ENCODE peak calls at places on chromosomes 2 and 18, in eight cellular contexts. One of them, this sample, is unnamed.

GRCh38 chr18:47254341-47254939 is 3.0 kb upstream of the SKOR2 start:
- DNase-seq in astrocyte: peak; percentile 14
- DNase-seq in adipocyte: peak; percentile 37
- DNase-seq in HL-60: peak; percentile 16
- DNase-seq in upper lobe of right lung: peak; percentile 80
- DNase-seq in Peyer's patch: no peak
- DNase-seq in body of pancreas: peak; percentile 52
- DNase-seq in heart right ventricle: peak; percentile 25
- DNase-seq in this sample: peak; percentile 12

GRCh38 chr2:8412586-8412985 is 269.3 kb upstream of the ID2 start:
- DNase-seq in astrocyte: no peak
- DNase-seq in adipocyte: peak; percentile 76
- DNase-seq in HL-60: no peak
- DNase-seq in upper lobe of right lung: no peak
- DNase-seq in Peyer's patch: no peak
- DNase-seq in body of pancreas: peak; percentile 41
- DNase-seq in heart right ventricle: no peak
- DNase-seq in this sample: no peak

GRCh38 chr2:86700705-86701104 is 19.4 kb upstream of the RMND5A start:
- DNase-seq in astrocyte: no peak
- DNase-seq in adipocyte: peak; percentile 52
- DNase-seq in HL-60: no peak
- DNase-seq in upper lobe of right lung: no peak
- DNase-seq in Peyer's patch: no peak
- DNase-seq in body of pancreas: no peak
- DNase-seq in heart right ventricle: no peak
- DNase-seq in this sample: no peak

GRCh38 chr2:71807969-71808451 is 339.7 kb downstream of the CYP26B1 start:
- DNase-seq in astrocyte: no peak
- DNase-seq in adipocyte: no peak
- DNase-seq in HL-60: no peak
- DNase-seq in upper lobe of right lung: no peak
- DNase-seq in Peyer's patch: peak; percentile 49
- DNase-seq in body of pancreas: no peak
- DNase-seq in heart right ventricle: peak; percentile 59
- DNase-seq in this sample: no peak

GRCh38 chr2:203394519-203395227 is 66.5 kb downstream of the ABI2 start:
- DNase-seq in astrocyte: no peak
- DNase-seq in adipocyte: no peak
- DNase-seq in HL-60: no peak
- DNase-seq in upper lobe of right lung: no peak
- DNase-seq in Peyer's patch: no peak
- DNase-seq in body of pancreas: no peak
- DNase-seq in heart right ventricle: no peak
- DNase-seq in this sample: no peak

GRCh38 chr2:70903641-70904340 is 31.9 kb upstream of the ATP6V1B1 start:
- DNase-seq in astrocyte: no peak
- DNase-seq in adipocyte: no peak
- DNase-seq in HL-60: no peak
- DNase-seq in upper lobe of right lung: no peak
- DNase-seq in Peyer's patch: no peak
- DNase-seq in body of pancreas: no peak
- DNase-seq in heart right ventricle: no peak
- DNase-seq in this sample: no peak

GRCh38 chr2:227238242-227239237 is 74.1 kb downstream of the COL4A3 start:
- DNase-seq in astrocyte: peak; percentile 24
- DNase-seq in adipocyte: peak; percentile 87
- DNase-seq in HL-60: peak; percentile 48
- DNase-seq in upper lobe of right lung: peak; percentile 70
- DNase-seq in Peyer's patch: peak; percentile 82
- DNase-seq in body of pancreas: peak; percentile 82
- DNase-seq in heart right ventricle: peak; percentile 76
- DNase-seq in this sample: peak; percentile 59

GRCh38 chr2:96148410-96149217 is 3.4 kb upstream of the DUSP2 start:
- DNase-seq in astrocyte: peak; percentile 92
- DNase-seq in adipocyte: peak; percentile 51
- DNase-seq in HL-60: peak; percentile 92
- DNase-seq in upper lobe of right lung: peak; percentile 84
- DNase-seq in Peyer's patch: peak; percentile 97
- DNase-seq in body of pancreas: peak; percentile 79
- DNase-seq in heart right ventricle: peak; percentile 73
- DNase-seq in this sample: peak; percentile 92

GRCh38 chr18:5309888-5310470 is 14.5 kb upstream of the ZBTB14 start:
- DNase-seq in astrocyte: no peak
- DNase-seq in adipocyte: no peak
- DNase-seq in HL-60: peak; percentile 73
- DNase-seq in upper lobe of right lung: no peak
- DNase-seq in Peyer's patch: peak; percentile 52
- DNase-seq in body of pancreas: peak; percentile 23
- DNase-seq in heart right ventricle: no peak
- DNase-seq in this sample: no peak

GRCh38 chr18:21242141-21243040 is at the start of gene GREB1L:
- DNase-seq in astrocyte: peak; percentile 53
- DNase-seq in adipocyte: peak; percentile 89
- DNase-seq in HL-60: peak; percentile 41
- DNase-seq in upper lobe of right lung: peak; percentile 72
- DNase-seq in Peyer's patch: peak; percentile 62
- DNase-seq in body of pancreas: peak; percentile 53
- DNase-seq in heart right ventricle: peak; percentile 42
- DNase-seq in this sample: peak; percentile 27

GRCh38 chr2:105617631-105618350 is 126.9 kb upstream of the NCK2 start:
- DNase-seq in astrocyte: no peak
- DNase-seq in adipocyte: no peak
- DNase-seq in HL-60: no peak
- DNase-seq in upper lobe of right lung: no peak
- DNase-seq in Peyer's patch: peak; percentile 62
- DNase-seq in body of pancreas: peak; percentile 41
- DNase-seq in heart right ventricle: no peak
- DNase-seq in this sample: peak; percentile 88

GRCh38 chr2:228657807-228658402 is 476.4 kb upstream of the SPHKAP start:
- DNase-seq in astrocyte: peak; percentile 9
- DNase-seq in adipocyte: peak; percentile 74
- DNase-seq in HL-60: no peak
- DNase-seq in upper lobe of right lung: no peak
- DNase-seq in Peyer's patch: no peak
- DNase-seq in body of pancreas: no peak
- DNase-seq in heart right ventricle: no peak
- DNase-seq in this sample: peak; percentile 48

GRCh38 chr2:220478305-220479058 is 851.1 kb downstream of the SLC4A3 start:
- DNase-seq in astrocyte: no peak
- DNase-seq in adipocyte: no peak
- DNase-seq in HL-60: no peak
- DNase-seq in upper lobe of right lung: no peak
- DNase-seq in Peyer's patch: no peak
- DNase-seq in body of pancreas: no peak
- DNase-seq in heart right ventricle: no peak
- DNase-seq in this sample: peak; percentile 25

GRCh38 chr2:48306409-48307284 is 223.3 kb upstream of the STON1 start:
- DNase-seq in astrocyte: peak; percentile 29
- DNase-seq in adipocyte: peak; percentile 95
- DNase-seq in HL-60: no peak
- DNase-seq in upper lobe of right lung: no peak
- DNase-seq in Peyer's patch: no peak
- DNase-seq in body of pancreas: no peak
- DNase-seq in heart right ventricle: no peak
- DNase-seq in this sample: peak; percentile 80

GRCh38 chr2:120344991-120345975 is 653 bp upstream of the INHBB start:
- DNase-seq in astrocyte: no peak
- DNase-seq in adipocyte: peak; percentile 61
- DNase-seq in HL-60: peak; percentile 22
- DNase-seq in upper lobe of right lung: no peak
- DNase-seq in Peyer's patch: no peak
- DNase-seq in body of pancreas: no peak
- DNase-seq in heart right ventricle: no peak
- DNase-seq in this sample: no peak
- H3K27me3 ChIP-seq in astrocyte: peaks cover 69% of the 10 kb centered on the region
- H3K27me3 ChIP-seq in adipocyte: peaks cover 32% of the 10 kb centered on the region
- H3K27me3 ChIP-seq in HL-60: peaks cover 33% of the 10 kb centered on the region
- H3K27me3 ChIP-seq in upper lobe of right lung: peaks cover 51% of the 10 kb centered on the region
- H3K27me3 ChIP-seq in Peyer's patch: peaks cover 51% of the 10 kb centered on the region
- H3K27me3 ChIP-seq in body of pancreas: no peaks in the 10 kb centered on the region
- H3K27me3 ChIP-seq in heart right ventricle: peaks cover 96% of the 10 kb centered on the region
- H3K27me3 ChIP-seq in this sample: peaks cover 27% of the 10 kb centered on the region

GRCh38 chr2:218992703-218993344 is 398 bp downstream of the CRYBA2 start:
- DNase-seq in astrocyte: no peak
- DNase-seq in adipocyte: peak; percentile 36
- DNase-seq in HL-60: no peak
- DNase-seq in upper lobe of right lung: peak; percentile 66
- DNase-seq in Peyer's patch: no peak
- DNase-seq in body of pancreas: peak; percentile 48
- DNase-seq in heart right ventricle: no peak
- DNase-seq in this sample: no peak
- H3K4me3 ChIP-seq in astrocyte: no peak overlapping the region
- H3K4me3 ChIP-seq in adipocyte: peak overlapping the region; percentile 68
- H3K4me3 ChIP-seq in HL-60: no peak overlapping the region
- H3K4me3 ChIP-seq in upper lobe of right lung: peak overlapping the region; percentile 35
- H3K4me3 ChIP-seq in Peyer's patch: peak overlapping the region; percentile 48
- H3K4me3 ChIP-seq in body of pancreas: no peak overlapping the region
- H3K4me3 ChIP-seq in heart right ventricle: peak overlapping the region; percentile 39
- H3K4me3 ChIP-seq in this sample: no peak overlapping the region

GRCh38 chr2:10877691-10878111 is 34.0 kb upstream of the KCNF1 start:
- DNase-seq in astrocyte: no peak
- DNase-seq in adipocyte: no peak
- DNase-seq in HL-60: no peak
- DNase-seq in upper lobe of right lung: no peak
- DNase-seq in Peyer's patch: no peak
- DNase-seq in body of pancreas: no peak
- DNase-seq in heart right ventricle: no peak
- DNase-seq in this sample: peak; percentile 41

GRCh38 chr2:10878268-10878915 is 33.3 kb upstream of the KCNF1 start:
- DNase-seq in astrocyte: no peak
- DNase-seq in adipocyte: no peak
- DNase-seq in HL-60: no peak
- DNase-seq in upper lobe of right lung: no peak
- DNase-seq in Peyer's patch: peak; percentile 27
- DNase-seq in body of pancreas: no peak
- DNase-seq in heart right ventricle: no peak
- DNase-seq in this sample: no peak

GRCh38 chr2:10876963-10877362 is 34.8 kb upstream of the KCNF1 start:
- DNase-seq in astrocyte: no peak
- DNase-seq in adipocyte: no peak
- DNase-seq in HL-60: no peak
- DNase-seq in upper lobe of right lung: no peak
- DNase-seq in Peyer's patch: peak; percentile 68
- DNase-seq in body of pancreas: no peak
- DNase-seq in heart right ventricle: no peak
- DNase-seq in this sample: no peak

GRCh38 chr2:10875126-10875525 is 36.6 kb upstream of the KCNF1 start:
- DNase-seq in astrocyte: no peak
- DNase-seq in adipocyte: no peak
- DNase-seq in HL-60: no peak
- DNase-seq in upper lobe of right lung: no peak
- DNase-seq in Peyer's patch: peak; percentile 23
- DNase-seq in body of pancreas: no peak
- DNase-seq in heart right ventricle: no peak
- DNase-seq in this sample: no peak

DNA sequence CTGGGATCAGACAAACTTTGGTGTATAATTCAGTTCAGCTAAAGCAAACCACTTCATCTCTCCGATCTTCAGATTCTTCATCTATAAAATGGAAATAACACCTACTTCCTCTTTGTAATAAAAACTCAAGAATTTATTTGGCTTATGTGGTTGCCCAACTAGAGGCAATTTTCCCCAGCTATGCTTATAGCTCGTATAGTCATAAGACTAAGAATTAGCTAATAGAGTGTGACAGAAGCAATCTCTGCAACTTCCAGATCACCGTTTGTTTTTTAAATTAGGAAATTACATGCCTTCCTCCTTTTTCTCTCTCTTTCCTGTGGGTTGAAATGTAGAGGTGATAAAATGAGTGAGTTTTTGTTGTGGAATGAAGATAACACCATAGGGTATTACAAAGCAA is 35.3 kb upstream of the KCNF1 start:
- DNase-seq in astrocyte: no peak
- DNase-seq in adipocyte: no peak
- DNase-seq in HL-60: no peak
- DNase-seq in upper lobe of right lung: no peak
- DNase-seq in Peyer's patch: no peak
- DNase-seq in body of pancreas: no peak
- DNase-seq in heart right ventricle: no peak
- DNase-seq in this sample: no peak
- H3K27me3 ChIP-seq in astrocyte: no peaks in the 10 kb centered on the region
- H3K27me3 ChIP-seq in adipocyte: no peaks in the 10 kb centered on the region
- H3K27me3 ChIP-seq in HL-60: peaks cover 7% of the 10 kb centered on the region
- H3K27me3 ChIP-seq in upper lobe of right lung: no peaks in the 10 kb centered on the region
- H3K27me3 ChIP-seq in Peyer's patch: no peaks in the 10 kb centered on the region
- H3K27me3 ChIP-seq in body of pancreas: no peaks in the 10 kb centered on the region
- H3K27me3 ChIP-seq in heart right ventricle: no peaks in the 10 kb centered on the region
- H3K27me3 ChIP-seq in this sample: no peaks in the 10 kb centered on the region

GRCh38 chr2:64820901-64821300 is 167.2 kb upstream of the SERTAD2 start:
- DNase-seq in astrocyte: no peak
- DNase-seq in adipocyte: no peak
- DNase-seq in HL-60: no peak
- DNase-seq in upper lobe of right lung: no peak
- DNase-seq in Peyer's patch: no peak
- DNase-seq in body of pancreas: no peak
- DNase-seq in heart right ventricle: no peak
- DNase-seq in this sample: no peak

GRCh38 chr2:64818650-64819032 is 164.9 kb upstream of the SERTAD2 start:
- DNase-seq in astrocyte: no peak
- DNase-seq in adipocyte: no peak
- DNase-seq in HL-60: no peak
- DNase-seq in upper lobe of right lung: no peak
- DNase-seq in Peyer's patch: no peak
- DNase-seq in body of pancreas: no peak
- DNase-seq in heart right ventricle: no peak
- DNase-seq in this sample: no peak

GRCh38 chr2:64817453-64817852 is 163.7 kb upstream of the SERTAD2 start:
- DNase-seq in astrocyte: no peak
- DNase-seq in adipocyte: no peak
- DNase-seq in HL-60: no peak
- DNase-seq in upper lobe of right lung: no peak
- DNase-seq in Peyer's patch: no peak
- DNase-seq in body of pancreas: no peak
- DNase-seq in heart right ventricle: no peak
- DNase-seq in this sample: no peak

GRCh38 chr2:64819774-64820688 is 166.3 kb upstream of the SERTAD2 start:
- DNase-seq in astrocyte: no peak
- DNase-seq in adipocyte: no peak
- DNase-seq in HL-60: no peak
- DNase-seq in upper lobe of right lung: no peak
- DNase-seq in Peyer's patch: peak; percentile 78
- DNase-seq in body of pancreas: no peak
- DNase-seq in heart right ventricle: no peak
- DNase-seq in this sample: no peak

GRCh38 chr2:64819371-64819770 is 165.7 kb upstream of the SERTAD2 start:
- DNase-seq in astrocyte: no peak
- DNase-seq in adipocyte: no peak
- DNase-seq in HL-60: no peak
- DNase-seq in upper lobe of right lung: no peak
- DNase-seq in Peyer's patch: no peak
- DNase-seq in body of pancreas: no peak
- DNase-seq in heart right ventricle: no peak
- DNase-seq in this sample: no peak
- H3K4me3 ChIP-seq in astrocyte: no peak overlapping the region
- H3K4me3 ChIP-seq in adipocyte: no peak overlapping the region
- H3K4me3 ChIP-seq in HL-60: no peak overlapping the region
- H3K4me3 ChIP-seq in upper lobe of right lung: no peak overlapping the region
- H3K4me3 ChIP-seq in Peyer's patch: no peak overlapping the region
- H3K4me3 ChIP-seq in body of pancreas: no peak overlapping the region
- H3K4me3 ChIP-seq in heart right ventricle: no peak overlapping the region
- H3K4me3 ChIP-seq in this sample: no peak overlapping the region

GRCh38 chr18:79784965-79785770 is 12.6 kb upstream of the KCNG2 start:
- DNase-seq in astrocyte: no peak
- DNase-seq in adipocyte: no peak
- DNase-seq in HL-60: no peak
- DNase-seq in upper lobe of right lung: peak; percentile 46
- DNase-seq in Peyer's patch: no peak
- DNase-seq in body of pancreas: no peak
- DNase-seq in heart right ventricle: no peak
- DNase-seq in this sample: no peak
- H3K27me3 ChIP-seq in astrocyte: peaks cover 22% of the 10 kb centered on the region
- H3K27me3 ChIP-seq in adipocyte: peaks cover 42% of the 10 kb centered on the region
- H3K27me3 ChIP-seq in HL-60: no peaks in the 10 kb centered on the region
- H3K27me3 ChIP-seq in upper lobe of right lung: peaks cover 62% of the 10 kb centered on the region
- H3K27me3 ChIP-seq in Peyer's patch: peaks cover 8% of the 10 kb centered on the region
- H3K27me3 ChIP-seq in body of pancreas: peaks cover 7% of the 10 kb centered on the region
- H3K27me3 ChIP-seq in heart right ventricle: peaks cover 61% of the 10 kb centered on the region
- H3K27me3 ChIP-seq in this sample: peaks cover 5% of the 10 kb centered on the region

This sample was measured in bronchial epithelial cell.